ENCODE peak calls at places on chromosomes 3 and 15, in five cellular contexts. P is IMR-90; Y is fibroblast of mammary gland; A is T-helper 2 cell; B is activated CD4-positive, alpha-beta T cell treated with anti-CD3 and anti-CD28 coated beads, Interleukin-2, amount 50 U/mL, for 24 hours. C is an unnamed sample.

GRCh38 chr3:143814358-143814968 is 33.8 kb downstream of the SLC9A9 start:
- DNase-seq in P (no peak), B (no peak), Y (no peak), A (no peak), C (no peak)

GRCh38 chr15:88246666-88247446 is 9.7 kb downstream of the NTRK3 start:
- DNase-seq in Y (peak), B (peak), P (peak), A (peak), C (peak)

GRCh38 chr3:123410149-123410515 is 38.8 kb downstream of the ADCY5 start:
- DNase-seq in B (no peak), Y (no peak), P (no peak), A (no peak), C (peak)

GRCh38 chr3:175325440-175325839 is 466.3 kb downstream of the NAALADL2 start:
- DNase-seq in P (no peak), Y (no peak), B (no peak), A (no peak), C (no peak)

GRCh38 chr3:122857019-122857418 is 62.1 kb downstream of the SLC49A4 start:
- DNase-seq in P (peak), B (no peak), A (no peak), Y (peak), C (no peak)

GRCh38 chr3:66279168-66279567 is 58.4 kb downstream of the SLC25A26 start:
- DNase-seq in Y (no peak), B (no peak), A (no peak), P (no peak), C (no peak)

GRCh38 chr3:189652042-189652441 is 20.9 kb downstream of the TP63 start:
- DNase-seq in B (no peak), A (no peak), Y (peak), P (peak), C (no peak)

GRCh38 chr3:132273043-132273442 is 44.2 kb upstream of the ACP3 start:
- DNase-seq in B (no peak), Y (no peak), A (no peak), P (no peak), C (no peak)

GRCh38 chr3:99647081-99647480 is 8.7 kb downstream of the COL8A1 start:
- DNase-seq in P (peak), A (no peak), Y (peak), B (no peak), C (no peak)

GRCh38 chr15:76327191-76328105 is 9.1 kb upstream of the ISL2 start:
- DNase-seq in P (peak), A (no peak), Y (no peak), B (no peak), C (no peak)

GRCh38 chr15:101148881-101149664 is 102.8 kb downstream of the CHSY1 start:
- DNase-seq in A (no peak), Y (no peak), P (no peak), B (no peak), C (no peak)

GRCh38 chr3:123318374-123318773 is 116.6 kb downstream of the SEC22A start:
- DNase-seq in A (no peak), P (no peak), B (no peak), Y (no peak), C (no peak)

GRCh38 chr3:23405081-23405480 is 202.0 kb downstream of the UBE2E2 start:
- DNase-seq in B (no peak), A (no peak), Y (no peak), P (no peak), C (no peak)

GRCh38 chr15:62094398-62094797 is 27.6 kb downstream of the C2CD4A start:
- DNase-seq in A (no peak), Y (no peak), B (no peak), P (no peak), C (no peak)

GRCh38 chr3:123685780-123686179 is 100.9 kb upstream of the HACD2 start:
- DNase-seq in P (no peak), B (no peak), A (no peak), Y (no peak), C (no peak)

GRCh38 chr15:29383367-29383766 is 113.7 kb upstream of the NSMCE3 start:
- DNase-seq in B (no peak), P (no peak), A (no peak), Y (no peak), C (no peak)

GRCh38 chr3:147030274-147030673 is 376.1 kb downstream of the ZIC4 start:
- DNase-seq in Y (no peak), A (no peak), P (no peak), B (no peak), C (no peak)